ENCODE peak calls at places on chromosomes 12 and 14, in eight cellular contexts. E is heart left ventricle, Z is body of pancreas, V is breast epithelium, S is adrenal gland, U is spleen, B is esophagus squamous epithelium, H is testis. L is an unnamed sample.
A peak's percentile ranks its signal among the peaks of the same experiment; 100 is the strongest.

GRCh38 chr12:122976648-122976975 is 1.6 kb downstream of the OGFOD2 start:
- DNase-seq in E (no peak), Z (no peak), V (no peak), S (no peak), U (peak; percentile 81), B (no peak), H (no peak), L (no peak)

GRCh38 chr12:110199360-110200123 is 75.4 kb downstream of the IFT81 start:
- DNase-seq in E (no peak), Z (no peak), V (no peak), S (no peak), U (no peak), B (no peak), H (no peak), L (no peak)

GRCh38 chr14:97697772-97698171 is 900.6 kb downstream of the VRK1 start:
- DNase-seq in E (no peak), Z (no peak), V (no peak), S (no peak), U (no peak), B (no peak), H (no peak), L (no peak)

GRCh38 chr14:49946320-49947141 is 53.6 kb downstream of the ARF6 start:
- DNase-seq in E (no peak), Z (no peak), V (no peak), S (no peak), U (no peak), B (no peak), H (no peak), L (no peak)

GRCh38 chr14:33611405-33612183 is 339.3 kb downstream of the EGLN3 start:
- DNase-seq in E (no peak), Z (no peak), V (no peak), S (no peak), U (no peak), B (no peak), H (no peak), L (no peak)

GRCh38 chr14:30223385-30223785 is 295.7 kb upstream of the PRKD1 start:
- DNase-seq in E (peak; percentile 62), Z (peak; percentile 92), V (peak; percentile 61), S (peak; percentile 77), U (no peak), B (no peak), H (no peak), L (peak; percentile 89)

GRCh38 chr12:3496964-3497363 is 6.0 kb downstream of the PRMT8 start:
- DNase-seq in E (no peak), Z (peak; percentile 54), V (no peak), S (no peak), U (no peak), B (no peak), H (no peak), L (no peak)

GRCh38 chr14:50775357-50775756 is 55.6 kb downstream of the NIN start:
- DNase-seq in E (no peak), Z (no peak), V (no peak), S (no peak), U (no peak), B (no peak), H (no peak), L (no peak)

GRCh38 chr14:44529026-44529425 is 21.9 kb upstream of the FSCB start:
- DNase-seq in E (no peak), Z (no peak), V (no peak), S (no peak), U (no peak), B (no peak), H (no peak), L (no peak)

GRCh38 chr12:1488908-1489381 is 105.4 kb downstream of the FBXL14 start:
- DNase-seq in E (no peak), Z (no peak), V (no peak), S (no peak), U (no peak), B (no peak), H (no peak), L (no peak)

GRCh38 chr12:93824514-93825500 is 147.6 kb downstream of the CRADD start:
- DNase-seq in E (no peak), Z (no peak), V (no peak), S (no peak), U (no peak), B (no peak), H (no peak), L (no peak)

GRCh38 chr12:93823616-93824410 is 146.6 kb downstream of the CRADD start:
- DNase-seq in E (no peak), Z (no peak), V (no peak), S (no peak), U (no peak), B (no peak), H (no peak), L (no peak)

GRCh38 chr12:93825926-93826599 is 148.9 kb downstream of the CRADD start:
- DNase-seq in E (no peak), Z (no peak), V (no peak), S (no peak), U (no peak), B (no peak), H (no peak), L (no peak)

GRCh38 chr12:93827179-93827578 is 150.0 kb downstream of the CRADD start:
- DNase-seq in E (no peak), Z (no peak), V (no peak), S (no peak), U (no peak), B (no peak), H (no peak), L (no peak)

GRCh38 chr12:93825501-93825888 is 148.3 kb downstream of the CRADD start:
- DNase-seq in E (no peak), Z (no peak), V (no peak), S (no peak), U (no peak), B (no peak), H (no peak), L (no peak)
- H3K27ac ChIP-seq in E (peak overlapping the region; percentile 60), Z (no peak overlapping the region), V (peak overlapping the region; percentile 50), S (no peak overlapping the region), U (peak overlapping the region; percentile 32), B (no peak overlapping the region), H (no peak overlapping the region), L (peak overlapping the region; percentile 58)

DNA sequence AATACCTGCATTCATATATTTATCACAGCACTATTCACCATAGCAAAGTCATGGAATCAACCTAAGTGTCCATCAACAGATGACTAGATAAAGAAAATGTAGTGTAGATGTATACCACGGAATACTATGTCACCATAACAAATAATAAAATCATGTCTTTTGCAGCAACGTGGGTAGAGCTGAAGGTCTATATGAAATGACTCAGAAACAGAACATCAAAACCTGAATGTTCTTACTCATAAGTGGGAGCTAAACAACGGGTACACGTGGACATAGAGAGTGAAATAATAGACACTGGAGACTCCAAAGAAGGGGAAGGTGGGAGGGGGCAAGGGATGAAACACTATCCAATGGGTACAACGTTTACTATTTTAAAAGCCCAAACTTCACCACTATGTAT is 37.9 kb downstream of the SLC38A1 start:
- DNase-seq in E (no peak), Z (no peak), V (no peak), S (no peak), U (no peak), B (no peak), H (no peak), L (no peak)
- H3K36me3 ChIP-seq in E (peaks cover 5% of the 10 kb centered on the region), Z (no peaks in the 10 kb centered on the region), V (no peaks in the 10 kb centered on the region), S (no peaks in the 10 kb centered on the region), U (peaks cover 11% of the 10 kb centered on the region), B (no peaks in the 10 kb centered on the region), H (no peaks in the 10 kb centered on the region), L (no peaks in the 10 kb centered on the region)

GRCh38 chr14:77035267-77035666 is 6.8 kb upstream of the IRF2BPL start:
- DNase-seq in E (no peak), Z (no peak), V (no peak), S (no peak), U (no peak), B (no peak), H (no peak), L (no peak)

GRCh38 chr14:77032854-77033621 is 4.5 kb upstream of the IRF2BPL start:
- DNase-seq in E (peak; percentile 94), Z (peak; percentile 94), V (peak; percentile 95), S (peak; percentile 91), U (peak; percentile 94), B (peak; percentile 51), H (peak; percentile 91), L (peak; percentile 97)

GRCh38 chr14:77031680-77032482 is 3.4 kb upstream of the IRF2BPL start:
- DNase-seq in E (no peak), Z (no peak), V (no peak), S (no peak), U (no peak), B (no peak), H (no peak), L (peak; percentile 47)

GRCh38 chr14:77032483-77032853 is 4.0 kb upstream of the IRF2BPL start:
- DNase-seq in E (no peak), Z (no peak), V (no peak), S (no peak), U (no peak), B (no peak), H (no peak), L (no peak)

GRCh38 chr14:77033622-77034521 is 5.4 kb upstream of the IRF2BPL start:
- DNase-seq in E (peak; percentile 93), Z (peak; percentile 80), V (no peak), S (peak; percentile 82), U (peak; percentile 96), B (no peak), H (peak; percentile 87), L (peak; percentile 90)
- TF ChIP-seq POLR2A in E (peak; percentile 52), Z (no peak), V (peak; percentile 27), S (no peak), U (peak; percentile 46), B (no peak), H (no peak), L (peak; percentile 28)

DNA sequence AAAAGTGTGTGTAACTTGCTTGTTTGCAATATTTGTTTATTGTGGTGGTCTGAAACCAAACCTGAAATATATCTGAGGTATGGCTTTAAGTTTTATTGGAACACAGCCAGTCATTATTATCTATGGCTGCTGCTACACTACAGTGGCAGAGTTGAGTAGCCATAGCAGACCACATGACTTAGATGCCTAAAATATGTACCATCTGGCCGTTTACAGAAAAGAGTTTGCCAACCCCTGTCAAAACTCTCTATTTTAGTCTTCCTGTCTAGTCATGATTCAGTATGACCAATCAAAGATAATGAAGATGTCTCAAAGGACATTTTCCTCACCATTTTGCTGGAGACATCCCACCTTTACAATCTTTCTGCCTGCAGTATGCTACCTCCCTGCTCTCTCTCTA is 242.3 kb downstream of the ANO6 start:
- DNase-seq in E (no peak), Z (no peak), V (no peak), S (no peak), U (no peak), B (no peak), H (no peak), L (no peak)
- H3K27ac ChIP-seq in E (no peak overlapping the region), Z (no peak overlapping the region), V (no peak overlapping the region), S (no peak overlapping the region), U (no peak overlapping the region), B (no peak overlapping the region), H (no peak overlapping the region), L (no peak overlapping the region)

GRCh38 chr12:25518512-25518911 is 34.6 kb downstream of the LMNTD1 start:
- DNase-seq in E (no peak), Z (no peak), V (no peak), S (no peak), U (no peak), B (no peak), H (no peak), L (no peak)
- H3K36me3 ChIP-seq in E (no peaks in the 10 kb centered on the region), Z (no peaks in the 10 kb centered on the region), V (no peaks in the 10 kb centered on the region), S (no peaks in the 10 kb centered on the region), U (no peaks in the 10 kb centered on the region), B (no peaks in the 10 kb centered on the region), H (no peaks in the 10 kb centered on the region), L (no peaks in the 10 kb centered on the region)

GRCh38 chr14:20469242-20469889 is at the start of gene PNP:
- DNase-seq in E (peak; percentile 93), Z (peak; percentile 89), V (peak; percentile 80), S (peak; percentile 86), U (peak; percentile 97), B (peak; percentile 31), H (peak; percentile 92), L (peak; percentile 90)
- TF ChIP-seq POLR2A in E (peak; percentile 98), Z (peak; percentile 99), V (peak; percentile 69), S (peak; percentile 99), U (peak; percentile 99), B (peak; percentile 95), H (no peak), L (peak; percentile 77)

L was measured in thyroid gland.